ENCODE peak calls at places on chromosome 6, in five cellular contexts. U is H1, K is HEK293T, J is HepG2, N is GM12878. P is an unnamed sample.

GRCh38 chr6:155174576-155175174 is 89.1 kb upstream of the CLDN20 start:
- DNase-seq in N (no peak), J (peak), K (peak), U (peak), P (peak)

GRCh38 chr6:113859349-113860164 is 2.4 kb downstream of the MARCKS start:
- DNase-seq in N (no peak), J (no peak), U (no peak), K (peak), P (no peak)

GRCh38 chr6:2756687-2757224 is 6.0 kb upstream of the MYLK4 start:
- DNase-seq in J (peak), U (no peak), K (no peak), N (no peak), P (no peak)

GRCh38 chr6:169986848-169987498 is 235.6 kb downstream of the ERMARD start:
- DNase-seq in K (no peak), N (no peak), U (no peak), J (no peak), P (no peak)

GRCh38 chr6:162849269-162849668 is 121.5 kb downstream of the PACRG start:
- DNase-seq in N (no peak), J (no peak), U (no peak), K (no peak), P (no peak)

GRCh38 chr6:24743265-24743943 is 24.4 kb upstream of the C6orf62 start:
- DNase-seq in N (peak), J (no peak), U (no peak), K (no peak), P (no peak)

GRCh38 chr6:131213501-131213990 is 78.3 kb downstream of the AKAP7 start:
- DNase-seq in U (no peak), K (no peak), N (no peak), J (no peak), P (no peak)

GRCh38 chr6:836276-836853 is 143.4 kb upstream of the EXOC2 start:
- DNase-seq in J (no peak), N (no peak), U (no peak), K (no peak), P (no peak)

GRCh38 chr6:125952764-125953501 is 3.6 kb upstream of the HINT3 start:
- DNase-seq in U (no peak), N (no peak), K (no peak), J (peak), P (no peak)

GRCh38 chr6:49787176-49787575 is at the start of gene PGK2:
- DNase-seq in N (no peak), K (peak), J (no peak), U (peak), P (peak)

GRCh38 chr6:137150072-137150471 is 23.4 kb downstream of the IL22RA2 start:
- DNase-seq in N (no peak), K (no peak), U (no peak), J (no peak), P (no peak)

GRCh38 chr6:107657755-107658461 is 166.2 kb downstream of the SCML4 start:
- DNase-seq in J (no peak), K (no peak), U (no peak), N (peak), P (no peak)

GRCh38 chr6:39341942-39342341 is 19.4 kb upstream of the KCNK16 start:
- DNase-seq in U (no peak), J (no peak), N (no peak), K (no peak), P (no peak)

GRCh38 chr6:142531727-142532126 is 229.9 kb downstream of the ADGRG6 start:
- DNase-seq in N (no peak), J (no peak), K (no peak), U (no peak), P (no peak)

GRCh38 chr6:133778414-133778813 is 110.5 kb upstream of the TCF21 start:
- DNase-seq in N (no peak), J (no peak), K (no peak), U (no peak), P (no peak)

GRCh38 chr6:73349311-73349710 is 4.8 kb downstream of the DPPA5 start:
- DNase-seq in J (no peak), U (peak), K (no peak), N (no peak), P (peak)

GRCh38 chr6:56343295-56343694 is 95.9 kb upstream of the COL21A1 start:
- DNase-seq in K (no peak), U (no peak), N (no peak), J (no peak), P (no peak)

GRCh38 chr6:15417811-15418210 is 171.9 kb downstream of the JARID2 start:
- DNase-seq in K (no peak), J (no peak), U (no peak), N (no peak), P (no peak)

GRCh38 chr6:155200012-155200411 is 63.8 kb upstream of the CLDN20 start:
- DNase-seq in N (no peak), K (no peak), J (no peak), U (no peak), P (no peak)

GRCh38 chr6:139017227-139017626 is 11.3 kb upstream of the ABRACL start:
- DNase-seq in N (no peak), J (no peak), U (no peak), K (no peak), P (no peak)

GRCh38 chr6:83192871-83193746 is at the start of the genes PGM3 and RWDD2A:
- DNase-seq in U (peak), J (peak), N (peak), K (peak), P (peak)

GRCh38 chr6:53735896-53736295 is 58.9 kb upstream of the LRRC1 start:
- DNase-seq in U (no peak), K (no peak), N (no peak), J (no peak), P (no peak)

GRCh38 chr6:80020381-80021120 is 16.1 kb downstream of the TTK start:
- DNase-seq in J (peak), U (no peak), K (no peak), N (no peak), P (no peak)

GRCh38 chr6:107670792-107671199 is 153.3 kb downstream of the SCML4 start:
- DNase-seq in N (peak), U (no peak), K (no peak), J (no peak), P (no peak)

GRCh38 chr6:43938178-43939101 is 168.4 kb downstream of the VEGFA start:
- DNase-seq in U (no peak), K (no peak), N (no peak), J (no peak), P (no peak)

GRCh38 chr6:169866668-169867521 is 115.5 kb downstream of the ERMARD start:
- DNase-seq in J (no peak), K (no peak), U (no peak), N (no peak), P (no peak)

GRCh38 chr6:31007694-31008093 is 2.6 kb upstream of the MUC22 start:
- DNase-seq in J (no peak), N (no peak), U (no peak), K (no peak), P (no peak)

GRCh38 chr6:1062786-1063545 is 248.9 kb upstream of the FOXQ1 start:
- DNase-seq in N (no peak), K (no peak), J (peak), U (peak), P (peak)

DNA sequence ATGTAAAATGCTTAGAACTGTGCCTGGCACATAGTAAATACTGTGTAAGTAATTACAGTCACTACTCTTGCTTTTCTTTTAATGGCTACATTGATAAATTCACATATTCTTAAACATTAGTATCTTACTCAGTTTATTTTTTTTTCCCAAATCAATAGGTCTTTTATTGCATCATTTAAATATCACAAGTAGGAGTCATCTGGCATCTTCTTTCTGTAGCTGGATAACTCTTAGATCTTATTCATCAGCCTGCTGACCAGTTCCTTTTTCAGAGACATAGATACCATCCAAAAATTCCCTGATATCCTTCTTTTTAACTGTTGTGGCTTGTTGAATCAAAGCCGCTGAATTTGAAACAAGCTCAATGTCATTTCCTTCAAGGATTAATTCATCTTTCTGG is 20.0 kb upstream of the PHF3 start:
- DNase-seq in U (no peak), J (no peak), N (no peak), K (no peak), P (no peak)
- TF ChIP-seq SUZ12 in U (no peak), J (no peak), N (no peak), K (no peak), P (no peak)

DNA sequence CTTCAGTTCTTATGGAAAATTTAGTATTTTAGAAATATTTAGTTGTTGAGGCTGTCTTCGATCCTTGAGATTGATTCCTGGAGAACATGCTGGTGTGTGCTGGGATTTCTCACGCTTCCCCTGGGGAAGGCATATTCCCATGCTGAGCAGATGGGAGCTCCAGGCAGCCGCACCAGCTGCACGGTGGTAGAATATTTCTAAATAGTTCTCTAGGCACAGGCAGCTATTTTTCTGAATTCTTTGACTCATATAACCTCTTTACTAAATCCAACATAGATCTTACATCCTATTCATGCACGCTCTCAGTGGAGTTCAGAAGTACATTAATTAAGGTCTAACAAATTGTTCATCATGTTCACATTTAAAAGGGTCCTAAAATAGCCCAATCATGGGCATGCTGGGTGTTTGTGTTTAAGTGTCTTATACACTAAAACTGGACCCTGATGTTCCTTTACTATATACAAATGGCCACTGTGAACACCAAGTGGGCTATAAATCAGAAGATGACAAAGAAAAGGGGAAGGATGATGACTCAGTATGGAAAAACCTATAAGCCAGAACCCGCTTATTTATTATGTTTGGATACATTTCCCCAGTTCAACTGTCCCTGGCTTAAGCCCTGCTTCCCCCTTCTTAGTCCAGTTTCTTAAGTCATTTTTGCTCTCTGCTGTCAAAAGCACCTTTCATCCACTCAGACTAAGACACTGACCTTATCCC is 138.5 kb downstream of the UST start:
- DNase-seq in K (no peak), U (no peak), N (no peak), J (no peak), P (no peak)
- TF ChIP-seq SUZ12 in K (no peak), U (no peak), N (no peak), J (no peak), P (no peak)

GRCh38 chr6:12494161-12494560 is 204.0 kb downstream of the EDN1 start:
- DNase-seq in K (no peak), U (no peak), N (no peak), J (no peak), P (no peak)

GRCh38 chr6:12493446-12493845 is 203.3 kb downstream of the EDN1 start:
- DNase-seq in K (no peak), J (no peak), U (no peak), N (no peak), P (no peak)

GRCh38 chr6:12490376-12490903 is 200.3 kb downstream of the EDN1 start:
- DNase-seq in J (no peak), K (no peak), N (no peak), U (no peak), P (no peak)

GRCh38 chr6:12485837-12486236 is 195.7 kb downstream of the EDN1 start:
- DNase-seq in N (no peak), U (no peak), J (no peak), K (no peak), P (no peak)

DNA sequence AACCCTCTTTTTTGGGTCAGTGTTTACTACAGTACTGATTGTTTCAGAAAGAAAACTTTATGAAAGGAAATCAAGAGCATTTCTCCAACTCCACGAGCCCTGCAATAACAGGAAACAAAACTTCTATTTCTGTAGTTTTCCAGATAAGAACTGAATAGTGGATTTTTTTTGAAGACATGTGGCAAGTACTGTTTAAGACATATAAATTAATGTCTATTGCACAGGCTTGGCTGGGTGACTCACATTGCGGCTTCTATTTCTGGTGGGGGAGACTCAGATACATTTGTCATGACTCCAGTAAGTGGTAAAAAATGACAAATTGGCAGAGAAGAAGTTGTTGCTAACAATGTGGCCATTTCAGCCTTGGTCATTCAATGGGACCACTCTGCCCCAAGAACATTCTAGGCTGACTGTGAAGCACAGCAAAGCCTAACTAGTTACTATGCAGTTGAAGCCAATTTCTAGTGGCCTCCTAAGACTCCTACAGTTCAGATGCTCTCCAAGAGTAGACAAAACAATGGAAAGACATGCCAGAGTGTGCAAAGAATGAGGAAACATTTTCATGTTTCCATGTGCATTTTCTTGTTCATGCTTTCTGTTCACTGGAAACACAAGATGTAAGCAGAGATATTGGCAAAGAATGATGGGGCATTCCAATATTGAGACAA is 200.9 kb downstream of the EDN1 start:
- DNase-seq in K (no peak), N (no peak), U (no peak), J (no peak), P (no peak)
- TF ChIP-seq SUZ12 in K (no peak), N (no peak), U (no peak), J (no peak), P (no peak)

GRCh38 chr6:106623039-106623438 is 6.3 kb downstream of the RTN4IP1 start:
- DNase-seq in N (no peak), J (no peak), U (no peak), K (no peak), P (no peak)

GRCh38 chr6:106628658-106629102 is 618 bp downstream of the RTN4IP1 start:
- DNase-seq in J (peak), U (no peak), N (no peak), K (no peak), P (no peak)

GRCh38 chr6:106629103-106629858 is at the start of the genes QRSL1 and RTN4IP1:
- DNase-seq in K (peak), N (peak), U (peak), J (peak), P (peak)

GRCh38 chr6:106629859-106630163 is 433 bp downstream of the QRSL1 start:
- DNase-seq in U (no peak), N (no peak), J (no peak), K (no peak), P (no peak)

GRCh38 chr6:106626485-106626884 is 2.8 kb downstream of the RTN4IP1 start:
- DNase-seq in U (no peak), K (no peak), N (no peak), J (no peak), P (no peak)
- TF ChIP-seq SUZ12 in U (no peak), K (no peak), N (no peak), J (no peak), P (no peak)